ENCODE peak calls at places on chromosomes 16 and 17, in four cellular contexts. M, Q, V and P are unnamed samples.

GRCh38 chr16:23244122-23244521 is 58.0 kb upstream of the SCNN1B start:
- DNase-seq in M (peak; percentile 17), Q (no peak), V (no peak), P (no peak)

GRCh38 chr17:75036643-75037268 is 10.0 kb downstream of the ATP5PD start:
- DNase-seq in M (no peak), Q (peak; percentile 66), V (no peak), P (no peak)

GRCh38 chr16:88870608-88871348 is 4.3 kb upstream of the PABPN1L start:
- DNase-seq in M (no peak), Q (no peak), V (no peak), P (no peak)

GRCh38 chr16:53456625-53457024 is 22.4 kb downstream of the RBL2 start:
- DNase-seq in M (peak; percentile 16), Q (no peak), V (no peak), P (no peak)

GRCh38 chr16:11414815-11415775 is 69.8 kb downstream of the RMI2 start:
- DNase-seq in M (no peak), Q (no peak), V (no peak), P (peak; percentile 82)

GRCh38 chr17:55783684-55784245 is 32.9 kb downstream of the PCTP start:
- DNase-seq in M (no peak), Q (peak; percentile 88), V (no peak), P (no peak)

GRCh38 chr17:57954421-57955182 is 610 bp downstream of the CUEDC1 start:
- DNase-seq in M (no peak), Q (peak; percentile 56), V (no peak), P (peak; percentile 91)

GRCh38 chr17:61201211-61201610 is 198.4 kb upstream of the TBX2 start:
- DNase-seq in M (no peak), Q (no peak), V (peak; percentile 97), P (peak; percentile 84)

GRCh38 chr17:47696717-47697642 is 3.0 kb downstream of the TBKBP1 start:
- DNase-seq in M (no peak), Q (no peak), V (no peak), P (peak; percentile 89)

GRCh38 chr16:3004781-3005284 is 7.9 kb upstream of the CLDN9 start:
- DNase-seq in M (no peak), Q (no peak), V (no peak), P (no peak)
- TF ChIP-seq CTCF in M (no peak), Q (no peak), V (no peak), P (no peak)

DNA sequence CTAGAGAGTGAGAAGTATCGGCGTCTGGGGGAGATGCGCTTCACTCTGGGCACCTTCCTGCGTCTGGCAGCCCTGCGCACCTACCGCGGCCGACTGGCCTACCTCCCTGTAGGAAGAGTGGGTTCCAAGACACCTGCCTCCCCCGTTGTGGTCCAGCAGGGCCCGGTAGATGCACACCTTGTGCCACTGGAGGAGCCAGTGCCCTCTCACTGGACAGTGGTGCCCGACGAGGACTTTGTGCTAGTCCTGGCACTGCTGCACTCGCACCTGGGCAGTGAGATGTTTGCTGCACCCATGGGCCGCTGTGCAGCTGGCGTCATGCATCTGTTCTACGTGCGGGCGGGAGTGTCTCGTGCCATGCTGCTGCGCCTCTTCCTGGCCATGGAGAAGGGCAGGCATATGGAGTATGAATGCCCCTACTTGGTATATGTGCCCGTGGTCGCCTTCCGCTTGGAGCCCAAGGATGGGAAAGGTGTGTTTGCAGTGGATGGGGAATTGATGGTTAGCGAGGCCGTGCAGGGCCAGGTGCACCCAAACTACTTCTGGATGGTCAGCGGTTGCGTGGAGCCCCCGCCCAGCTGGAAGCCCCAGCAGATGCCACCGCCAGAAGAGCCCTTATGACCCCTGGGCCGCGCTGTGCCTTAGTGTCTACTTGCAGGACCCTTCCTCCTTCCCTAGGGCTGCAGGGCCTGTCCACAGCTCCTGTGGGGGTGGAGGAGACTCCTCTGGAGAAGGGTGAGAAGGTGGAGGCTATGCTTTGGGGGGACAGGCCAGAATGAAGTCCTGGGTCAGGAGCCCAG is 2.8 kb downstream of the SPHK1 start:
- DNase-seq in M (no peak), Q (no peak), V (no peak), P (peak; percentile 76)
- H3K27ac ChIP-seq in M (no peak overlapping the region), Q (no peak overlapping the region), V (peak overlapping the region; percentile 52), P (peak overlapping the region; percentile 97)

DNA sequence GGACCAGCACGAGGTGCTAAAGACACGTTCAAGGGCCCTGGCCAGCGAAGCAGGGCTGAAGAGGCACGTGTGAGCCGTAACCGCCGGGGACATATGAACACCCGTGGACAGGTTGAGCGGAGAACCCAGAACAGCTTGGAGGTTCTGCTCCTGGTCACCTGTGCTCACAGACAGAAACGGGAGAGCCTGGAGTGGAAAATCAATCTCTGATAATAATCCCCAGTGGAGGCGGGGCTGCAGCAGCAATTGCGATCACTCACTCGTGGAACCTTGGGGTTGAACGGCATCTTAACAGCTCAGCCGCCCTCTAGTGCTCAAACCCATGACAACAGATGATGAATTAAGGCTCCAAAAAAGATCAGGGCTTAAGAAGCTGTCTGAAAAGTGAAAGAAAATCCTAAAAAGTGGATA is 25.6 kb downstream of the WIPI1 start:
- DNase-seq in M (peak; percentile 73), Q (no peak), V (no peak), P (peak; percentile 79)
- TF ChIP-seq CTCF in M (peak; percentile 87), Q (no peak), V (peak; percentile 38), P (peak; percentile 45)

DNA sequence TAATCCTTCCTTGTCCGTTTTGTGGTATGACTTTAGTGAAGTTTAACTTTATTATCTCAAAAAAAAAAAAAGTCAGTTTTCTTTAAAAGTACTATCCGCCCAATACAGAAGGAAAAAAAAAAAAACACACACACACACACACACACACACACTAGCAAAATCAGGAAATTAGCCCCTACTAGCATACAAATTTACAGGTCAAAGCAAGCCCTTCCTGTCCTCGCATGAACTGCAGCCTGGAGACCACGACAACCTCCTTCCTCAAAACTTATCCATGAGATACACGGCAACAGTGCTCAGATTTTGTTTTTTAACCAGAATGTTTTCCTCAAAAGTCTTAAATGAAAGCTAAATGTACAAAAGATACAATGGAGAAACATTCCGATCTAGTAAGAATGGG is 16.2 kb downstream of the NCOR1 start:
- DNase-seq in M (peak; percentile 74), Q (no peak), V (no peak), P (no peak)
- H3K27ac ChIP-seq in M (peak overlapping the region; percentile 37), Q (peak overlapping the region; percentile 45), V (no peak overlapping the region), P (no peak overlapping the region)

GRCh38 chr17:79414520-79415065 is 196.3 kb downstream of the RBFOX3 start:
- DNase-seq in M (no peak), Q (no peak), V (no peak), P (no peak)
- TF ChIP-seq CTCF in M (no peak), Q (no peak), V (no peak), P (no peak)

GRCh38 chr16:30372037-30372712 is 1.9 kb upstream of the TBC1D10B start:
- DNase-seq in M (peak; percentile 77), Q (no peak), V (no peak), P (peak; percentile 38)
- H3K27ac ChIP-seq in M (peak overlapping the region; percentile 77), Q (peak overlapping the region; percentile 99), V (no peak overlapping the region), P (no peak overlapping the region)

GRCh38 chr17:20253323-20253722 is 214.0 kb downstream of the LGALS9B start:
- DNase-seq in M (no peak), Q (no peak), V (no peak), P (no peak)

GRCh38 chr17:20257008-20257407 is 210.3 kb downstream of the LGALS9B start:
- DNase-seq in M (no peak), Q (no peak), V (no peak), P (no peak)

GRCh38 chr17:20259668-20260067 is 207.7 kb downstream of the LGALS9B start:
- DNase-seq in M (no peak), Q (no peak), V (no peak), P (no peak)

GRCh38 chr17:20256144-20256543 is 211.2 kb downstream of the LGALS9B start:
- DNase-seq in M (no peak), Q (no peak), V (no peak), P (no peak)
- TF ChIP-seq CTCF in M (no peak), Q (no peak), V (no peak), P (no peak)